ENCODE peak calls at places on chromosomes 7 and 10, in eight cellular contexts. Q is AG20443, X is AML-193, R is germinal center, C is omental fat pad, O is HTR-8/SVneo, N is left kidney, J is NCI-H69. U is an unnamed sample.

GRCh38 chr10:124643281-124644009 is 100.7 kb downstream of the FAM53B start:
- DNase-seq in J (no peak), R (no peak), N (no peak), O (no peak), Q (no peak), X (no peak), C (no peak), U (no peak)

GRCh38 chr7:80604436-80604835 is 34.0 kb upstream of the CD36 start:
- DNase-seq in Q (no peak), O (no peak), J (peak), N (no peak), R (no peak), X (no peak), C (no peak), U (no peak)

GRCh38 chr7:73891178-73891885 is 30.4 kb downstream of the TMEM270 start:
- DNase-seq in N (peak), R (no peak), O (no peak), C (no peak), X (no peak), J (no peak), Q (no peak), U (no peak)

GRCh38 chr7:45597286-45597984 is 23.3 kb downstream of the ADCY1 start:
- DNase-seq in O (no peak), X (no peak), N (no peak), C (no peak), R (no peak), Q (peak), J (no peak), U (no peak)

GRCh38 chr10:4195214-4195613 is 410.2 kb upstream of the KLF6 start:
- DNase-seq in C (no peak), R (no peak), J (no peak), O (peak), X (no peak), N (no peak), Q (peak), U (no peak)

GRCh38 chr10:30509508-30509907 is 75.5 kb downstream of the MAP3K8 start:
- DNase-seq in Q (no peak), R (no peak), J (no peak), N (no peak), O (no peak), X (peak), C (no peak), U (no peak)

GRCh38 chr10:102644066-102644645 is at the start of gene TRIM8:
- DNase-seq in C (no peak), R (peak), X (peak), Q (no peak), J (peak), O (no peak), N (peak), U (peak)

GRCh38 chr7:141014091-141014490 is 661 bp downstream of the MRPS33 start:
- DNase-seq in O (no peak), N (peak), X (no peak), R (peak), C (no peak), Q (peak), J (peak), U (no peak)

GRCh38 chr7:37435156-37435555 is 13.5 kb downstream of the ELMO1 start:
- DNase-seq in R (no peak), J (no peak), C (no peak), N (no peak), Q (no peak), X (no peak), O (no peak), U (no peak)

GRCh38 chr7:126716321-126716720 is 536.4 kb downstream of the GRM8 start:
- DNase-seq in Q (no peak), X (no peak), R (no peak), O (no peak), C (no peak), J (no peak), N (no peak), U (no peak)

GRCh38 chr7:5397657-5398237 is 25.9 kb downstream of the TNRC18 start:
- DNase-seq in J (no peak), C (no peak), N (no peak), O (no peak), R (no peak), Q (no peak), X (no peak), U (no peak)

GRCh38 chr7:29156798-29157461 is 10.6 kb upstream of the CPVL start:
- DNase-seq in X (no peak), N (no peak), C (no peak), J (peak), O (no peak), Q (no peak), R (no peak), U (no peak)

GRCh38 chr7:142441074-142441403 is 183.2 kb upstream of the PRSS58 start:
- DNase-seq in N (no peak), Q (no peak), C (no peak), O (no peak), X (peak), R (no peak), J (no peak), U (no peak)

GRCh38 chr10:130189466-130190064 is 53.4 kb downstream of the GLRX3 start:
- DNase-seq in C (no peak), O (no peak), N (no peak), Q (no peak), J (no peak), X (no peak), R (no peak), U (no peak)

GRCh38 chr7:151117565-151117964 is 31.3 kb downstream of the AGAP3 start:
- DNase-seq in R (no peak), C (no peak), O (no peak), X (no peak), N (no peak), Q (no peak), J (no peak), U (no peak)

GRCh38 chr7:2522780-2523433 is 3.3 kb downstream of the LFNG start:
- DNase-seq in N (peak), O (peak), X (no peak), R (no peak), Q (peak), C (no peak), J (peak), U (peak)

GRCh38 chr10:17200885-17201164 is 647 bp downstream of the TRDMT1 start:
- DNase-seq in N (no peak), J (no peak), R (peak), X (peak), O (no peak), C (no peak), Q (peak), U (peak)

GRCh38 chr10:10418397-10418796 is 599.3 kb upstream of the CELF2 start:
- DNase-seq in R (no peak), O (no peak), N (no peak), Q (no peak), X (no peak), J (no peak), C (no peak), U (peak)

GRCh38 chr7:32765185-32765584 is 126.4 kb downstream of the KBTBD2 start:
- DNase-seq in R (no peak), C (no peak), X (no peak), Q (no peak), N (no peak), J (no peak), O (no peak), U (no peak)

GRCh38 chr10:72056113-72056512 is 32.2 kb downstream of the SPOCK2 start:
- DNase-seq in R (no peak), O (no peak), J (no peak), N (no peak), X (no peak), C (no peak), Q (no peak), U (no peak)

GRCh38 chr7:49624611-49625010 is 148.8 kb upstream of the VWC2 start:
- DNase-seq in J (no peak), O (no peak), R (no peak), Q (no peak), N (no peak), X (no peak), C (no peak), U (no peak)

GRCh38 chr7:148883233-148884048 is 650 bp downstream of the EZH2 start:
- DNase-seq in J (peak), R (peak), N (peak), O (peak), C (peak), X (no peak), Q (peak), U (peak)

GRCh38 chr10:46544989-46545791 is 11.3 kb downstream of the GPRIN2 start:
- DNase-seq in O (peak), Q (peak), N (no peak), J (peak), X (peak), C (peak), R (peak), U (no peak)

GRCh38 chr10:77392236-77392721 is 245.3 kb downstream of the KCNMA1 start:
- DNase-seq in C (no peak), O (no peak), X (no peak), R (no peak), Q (peak), J (no peak), N (no peak), U (peak)

GRCh38 chr7:44388089-44388970 is 62.9 kb upstream of the CAMK2B start:
- DNase-seq in N (no peak), J (no peak), Q (no peak), C (no peak), R (no peak), X (no peak), O (no peak), U (no peak)

GRCh38 chr7:12827920-12828319 is 140.5 kb downstream of the ARL4A start:
- DNase-seq in Q (no peak), N (no peak), C (no peak), X (no peak), J (no peak), R (no peak), O (no peak), U (no peak)

GRCh38 chr10:102434251-102434913 is 2.0 kb upstream of the CUEDC2 start:
- DNase-seq in N (peak), C (no peak), Q (peak), R (no peak), O (peak), J (no peak), X (peak), U (no peak)